ENCODE peak calls at places on chromosomes 2 and 18, in seven cellular contexts. H, S, Q, I, C, Z and W are unnamed samples.
A peak's percentile ranks its signal among the peaks of the same experiment; 100 is the strongest.

GRCh38 chr2:233460726-233461431 is 105.7 kb downstream of the USP40 start:
- DNase-seq in H (peak; percentile 95), S (no peak), Q (no peak), I (no peak), C (no peak), Z (no peak), W (peak; percentile 62)

GRCh38 chr18:74694436-74694835 is 96.8 kb downstream of the ZNF407 start:
- DNase-seq in H (peak; percentile 69), S (no peak), Q (no peak), I (no peak), C (no peak), Z (no peak), W (no peak)

GRCh38 chr18:45248240-45248903 is 366.9 kb upstream of the SLC14A2 start:
- DNase-seq in H (peak; percentile 19), S (peak; percentile 50), Q (no peak), I (no peak), C (peak; percentile 79), Z (no peak), W (no peak)

GRCh38 chr2:233002829-233003657 is 10.0 kb downstream of the NGEF start:
- DNase-seq in H (no peak), S (no peak), Q (no peak), I (no peak), C (no peak), Z (no peak), W (no peak)

GRCh38 chr2:145835665-145836064 is 1315.7 kb upstream of the ZEB2 start:
- DNase-seq in H (no peak), S (no peak), Q (no peak), I (no peak), C (no peak), Z (no peak), W (no peak)

GRCh38 chr18:33673689-33674088 is 95.7 kb downstream of the ASXL3 start:
- DNase-seq in H (no peak), S (no peak), Q (no peak), I (no peak), C (no peak), Z (no peak), W (no peak)

GRCh38 chr2:25833566-25833965 is 44.7 kb downstream of the ASXL2 start:
- DNase-seq in H (no peak), S (no peak), Q (no peak), I (no peak), C (no peak), Z (no peak), W (no peak)

GRCh38 chr2:198710562-198710961 is 747.2 kb downstream of the SATB2 start:
- DNase-seq in H (no peak), S (no peak), Q (no peak), I (no peak), C (no peak), Z (no peak), W (no peak)

GRCh38 chr2:85834456-85834855 is 54.3 kb downstream of the ST3GAL5 start:
- DNase-seq in H (no peak), S (no peak), Q (no peak), I (no peak), C (no peak), Z (no peak), W (no peak)

GRCh38 chr18:46253498-46253897 is 149.3 kb downstream of the HAUS1 start:
- DNase-seq in H (no peak), S (peak; percentile 24), Q (no peak), I (no peak), C (no peak), Z (no peak), W (peak; percentile 36)

GRCh38 chr2:219688560-219689445 is 61.4 kb downstream of the SLC4A3 start:
- DNase-seq in H (no peak), S (peak; percentile 97), Q (peak; percentile 89), I (no peak), C (no peak), Z (no peak), W (peak; percentile 92)

GRCh38 chr2:71471276-71471675 is 17.9 kb downstream of the DYSF start:
- DNase-seq in H (no peak), S (peak; percentile 87), Q (no peak), I (no peak), C (no peak), Z (no peak), W (no peak)

GRCh38 chr2:204665244-204665643 is 120.0 kb downstream of the PARD3B start:
- DNase-seq in H (no peak), S (peak; percentile 95), Q (no peak), I (no peak), C (no peak), Z (no peak), W (peak; percentile 49)

GRCh38 chr2:190343500-190344274 is at the start of gene INPP1:
- DNase-seq in H (peak; percentile 54), S (peak; percentile 79), Q (no peak), I (peak; percentile 24), C (peak; percentile 68), Z (no peak), W (peak; percentile 45)

GRCh38 chr18:43805646-43806194 is 528.4 kb upstream of the SYT4 start:
- DNase-seq in H (no peak), S (no peak), Q (no peak), I (no peak), C (peak; percentile 29), Z (no peak), W (no peak)

GRCh38 chr2:121480826-121481225 is 49.9 kb upstream of the RNU4ATAC start:
- DNase-seq in H (no peak), S (peak; percentile 63), Q (no peak), I (no peak), C (peak; percentile 14), Z (no peak), W (no peak)

GRCh38 chr2:215919624-215920243 is 93.6 kb downstream of the MREG start:
- DNase-seq in H (no peak), S (no peak), Q (no peak), I (no peak), C (no peak), Z (no peak), W (no peak)

GRCh38 chr2:185507703-185508102 is 230.9 kb upstream of the FSIP2 start:
- DNase-seq in H (no peak), S (no peak), Q (no peak), I (no peak), C (no peak), Z (no peak), W (no peak)

DNA sequence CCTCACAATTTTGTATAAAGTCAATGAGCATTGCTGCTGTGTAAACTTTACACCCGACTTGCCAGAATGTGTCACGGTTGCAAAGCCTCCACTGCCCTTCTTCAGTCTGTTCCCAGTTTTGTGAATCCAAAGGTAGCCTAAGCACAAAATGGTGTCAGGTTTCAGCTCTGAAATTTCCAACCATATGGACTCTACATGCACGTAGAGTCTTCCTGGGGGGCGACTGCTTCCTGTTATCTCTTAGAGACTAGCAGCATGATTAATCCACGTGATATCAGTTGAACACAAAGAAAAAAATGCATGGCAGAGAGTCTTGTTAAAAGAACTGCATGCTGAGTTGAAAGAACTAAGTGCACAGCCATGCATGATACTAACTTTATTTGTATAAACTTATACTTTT is 404.4 kb downstream of the SOCS6 start:
- DNase-seq in H (no peak), S (no peak), Q (no peak), I (no peak), C (peak; percentile 23), Z (no peak), W (no peak)
- H3K27ac ChIP-seq in H (no peak overlapping the region), S (no peak overlapping the region), Q (no peak overlapping the region), I (no peak overlapping the region), C (no peak overlapping the region), Z (no peak overlapping the region), W (no peak overlapping the region)

DNA sequence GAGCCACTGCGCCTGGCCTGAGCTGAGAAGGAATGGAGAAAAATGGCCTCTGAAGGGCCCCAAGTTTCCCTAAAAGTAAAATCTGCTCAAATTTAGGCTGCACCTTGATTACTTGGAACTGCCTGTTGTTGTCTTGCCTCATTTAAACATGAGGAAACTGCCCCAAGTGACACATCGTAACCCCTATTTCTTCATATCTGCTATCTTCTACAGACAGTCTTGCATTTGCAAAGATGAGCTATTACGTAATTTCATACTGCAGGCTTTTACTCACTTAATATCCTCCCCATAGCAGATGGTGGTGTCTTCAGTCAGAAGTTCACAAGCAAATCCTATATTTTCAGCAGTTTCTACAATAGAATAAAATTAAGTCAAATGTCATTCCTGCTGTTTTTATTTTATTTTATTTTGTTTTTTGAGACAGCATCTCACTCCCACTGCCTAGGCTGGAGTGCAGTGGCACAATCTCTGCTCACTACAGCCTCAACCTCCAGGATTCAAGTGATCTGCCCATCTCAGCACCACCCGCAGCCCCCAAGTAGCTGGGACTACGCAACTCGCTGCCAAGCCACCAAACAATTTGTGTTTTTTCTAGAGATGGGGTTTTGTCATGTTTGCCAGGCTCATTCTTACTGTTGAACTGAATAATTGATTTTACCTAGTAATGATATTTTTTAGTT is 45.3 kb upstream of the NARS1 start:
- DNase-seq in H (peak; percentile 22), S (no peak), Q (no peak), I (no peak), C (no peak), Z (no peak), W (no peak)
- H3K27ac ChIP-seq in H (peak overlapping the region; percentile 18), S (no peak overlapping the region), Q (no peak overlapping the region), I (no peak overlapping the region), C (no peak overlapping the region), Z (no peak overlapping the region), W (no peak overlapping the region)

GRCh38 chr2:101720732-101721131 is 23.2 kb downstream of the MAP4K4 start:
- DNase-seq in H (no peak), S (no peak), Q (no peak), I (no peak), C (no peak), Z (no peak), W (no peak)

GRCh38 chr2:101718479-101718878 is 21.0 kb downstream of the MAP4K4 start:
- DNase-seq in H (no peak), S (no peak), Q (no peak), I (no peak), C (no peak), Z (no peak), W (no peak)

GRCh38 chr2:101714098-101714497 is 16.6 kb downstream of the MAP4K4 start:
- DNase-seq in H (no peak), S (no peak), Q (no peak), I (no peak), C (no peak), Z (no peak), W (no peak)

GRCh38 chr2:101718993-101719571 is 21.6 kb downstream of the MAP4K4 start:
- DNase-seq in H (no peak), S (no peak), Q (no peak), I (no peak), C (no peak), Z (no peak), W (no peak)

DNA sequence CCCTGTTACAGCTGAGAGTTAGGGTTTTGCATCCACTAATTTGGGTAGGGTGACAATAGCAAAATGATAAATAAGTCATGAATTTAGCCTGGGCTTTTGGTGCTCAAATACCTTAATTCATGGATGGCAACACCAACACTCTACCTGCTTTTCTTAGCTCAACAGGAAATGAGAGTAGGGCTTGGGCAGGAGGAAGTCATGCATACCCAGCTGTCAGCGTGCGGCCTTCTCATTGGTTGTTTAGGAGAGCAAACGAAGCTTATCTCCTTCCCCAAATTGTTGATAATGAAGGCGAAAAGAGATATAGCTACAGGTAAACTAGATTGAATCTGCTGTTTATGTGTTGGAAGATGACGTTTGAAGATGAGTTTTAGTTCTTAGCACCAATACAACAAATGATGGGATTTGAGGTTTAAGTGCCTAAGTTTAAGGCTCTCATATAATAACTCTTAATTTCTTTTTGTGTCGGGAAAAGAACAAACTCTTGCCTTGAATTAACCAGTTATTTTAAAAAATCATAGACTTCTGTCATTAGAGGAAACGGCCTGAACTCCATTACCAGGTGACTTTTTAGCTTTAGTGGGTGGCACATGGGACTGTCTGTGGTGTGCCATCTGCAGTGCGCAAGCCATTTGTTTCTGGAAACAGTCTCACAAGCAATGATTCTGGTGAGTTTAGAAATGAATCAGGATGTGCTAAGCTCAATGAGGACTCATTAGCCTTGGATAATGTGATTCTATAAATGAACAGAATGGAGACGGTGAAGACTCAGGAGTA is 19.7 kb downstream of the MAP4K4 start:
- DNase-seq in H (no peak), S (no peak), Q (no peak), I (peak; percentile 83), C (no peak), Z (no peak), W (no peak)
- H3K27ac ChIP-seq in H (no peak overlapping the region), S (no peak overlapping the region), Q (no peak overlapping the region), I (no peak overlapping the region), C (no peak overlapping the region), Z (no peak overlapping the region), W (no peak overlapping the region)

GRCh38 chr2:109438146-109438545 is 175.6 kb downstream of the SEPTIN10 start:
- DNase-seq in H (no peak), S (no peak), Q (no peak), I (no peak), C (no peak), Z (no peak), W (no peak)
- H3K27ac ChIP-seq in H (peak overlapping the region; percentile 68), S (no peak overlapping the region), Q (no peak overlapping the region), I (peak overlapping the region; percentile 50), C (no peak overlapping the region), Z (no peak overlapping the region), W (no peak overlapping the region)